ENCODE peak calls at places on chromosomes 6 and 20, in six cellular contexts. One of them, this sample, is unnamed.

GRCh38 chr6:132425176-132425575 is 23.9 kb upstream of the MOXD1 start:
- DNase-seq in mesendoderm: no peak
- DNase-seq in AG20443: no peak
- DNase-seq in activated effector memory CD4-positive, alpha-beta T cell treated with anti-CD3 and anti-CD28 coated beads, Interleukin-2, amount 50 U/mL, for 16 hours: no peak
- DNase-seq in right atrium auricular region: no peak
- DNase-seq in central memory CD4-positive, alpha-beta T cell: no peak
- DNase-seq in this sample: no peak

GRCh38 chr6:101351173-101351572 is 42.3 kb upstream of the GRIK2 start:
- DNase-seq in right atrium auricular region: no peak
- DNase-seq in activated effector memory CD4-positive, alpha-beta T cell treated with anti-CD3 and anti-CD28 coated beads, Interleukin-2, amount 50 U/mL, for 16 hours: no peak
- DNase-seq in central memory CD4-positive, alpha-beta T cell: no peak
- DNase-seq in mesendoderm: no peak
- DNase-seq in AG20443: no peak
- DNase-seq in this sample: no peak

GRCh38 chr6:43622541-43622940 is 6.5 kb downstream of the GTPBP2 start:
- DNase-seq in AG20443: no peak
- DNase-seq in activated effector memory CD4-positive, alpha-beta T cell treated with anti-CD3 and anti-CD28 coated beads, Interleukin-2, amount 50 U/mL, for 16 hours: peak; percentile 50
- DNase-seq in right atrium auricular region: no peak
- DNase-seq in central memory CD4-positive, alpha-beta T cell: no peak
- DNase-seq in mesendoderm: no peak
- DNase-seq in this sample: peak; percentile 62

GRCh38 chr20:1469925-1470571 is 3.4 kb upstream of the NSFL1C start:
- DNase-seq in mesendoderm: peak; percentile 91
- DNase-seq in central memory CD4-positive, alpha-beta T cell: no peak
- DNase-seq in AG20443: peak; percentile 80
- DNase-seq in activated effector memory CD4-positive, alpha-beta T cell treated with anti-CD3 and anti-CD28 coated beads, Interleukin-2, amount 50 U/mL, for 16 hours: no peak
- DNase-seq in right atrium auricular region: peak; percentile 88
- DNase-seq in this sample: no peak

GRCh38 chr20:50387996-50388332 is 122.2 kb upstream of the PTPN1 start:
- DNase-seq in mesendoderm: no peak
- DNase-seq in right atrium auricular region: no peak
- DNase-seq in central memory CD4-positive, alpha-beta T cell: no peak
- DNase-seq in activated effector memory CD4-positive, alpha-beta T cell treated with anti-CD3 and anti-CD28 coated beads, Interleukin-2, amount 50 U/mL, for 16 hours: no peak
- DNase-seq in AG20443: no peak
- DNase-seq in this sample: no peak

GRCh38 chr20:61799394-61799923 is 266.2 kb downstream of the TAF4 start:
- DNase-seq in activated effector memory CD4-positive, alpha-beta T cell treated with anti-CD3 and anti-CD28 coated beads, Interleukin-2, amount 50 U/mL, for 16 hours: no peak
- DNase-seq in central memory CD4-positive, alpha-beta T cell: no peak
- DNase-seq in right atrium auricular region: no peak
- DNase-seq in AG20443: no peak
- DNase-seq in mesendoderm: no peak
- DNase-seq in this sample: no peak

GRCh38 chr20:61186771-61187170 is 65.3 kb upstream of the CDH4 start:
- DNase-seq in central memory CD4-positive, alpha-beta T cell: no peak
- DNase-seq in activated effector memory CD4-positive, alpha-beta T cell treated with anti-CD3 and anti-CD28 coated beads, Interleukin-2, amount 50 U/mL, for 16 hours: no peak
- DNase-seq in mesendoderm: no peak
- DNase-seq in right atrium auricular region: no peak
- DNase-seq in AG20443: no peak
- DNase-seq in this sample: no peak

GRCh38 chr6:169654590-169655391 is 47.0 kb downstream of the WDR27 start:
- DNase-seq in mesendoderm: no peak
- DNase-seq in central memory CD4-positive, alpha-beta T cell: peak; percentile 73
- DNase-seq in activated effector memory CD4-positive, alpha-beta T cell treated with anti-CD3 and anti-CD28 coated beads, Interleukin-2, amount 50 U/mL, for 16 hours: peak; percentile 86
- DNase-seq in right atrium auricular region: peak; percentile 72
- DNase-seq in AG20443: peak; percentile 96
- DNase-seq in this sample: no peak

GRCh38 chr6:3073382-3073781 is 5.1 kb downstream of the RIPK1 start:
- DNase-seq in mesendoderm: no peak
- DNase-seq in activated effector memory CD4-positive, alpha-beta T cell treated with anti-CD3 and anti-CD28 coated beads, Interleukin-2, amount 50 U/mL, for 16 hours: no peak
- DNase-seq in right atrium auricular region: no peak
- DNase-seq in AG20443: no peak
- DNase-seq in central memory CD4-positive, alpha-beta T cell: no peak
- DNase-seq in this sample: peak; percentile 67

GRCh38 chr6:12386816-12387215 is 96.7 kb downstream of the EDN1 start:
- DNase-seq in activated effector memory CD4-positive, alpha-beta T cell treated with anti-CD3 and anti-CD28 coated beads, Interleukin-2, amount 50 U/mL, for 16 hours: no peak
- DNase-seq in central memory CD4-positive, alpha-beta T cell: no peak
- DNase-seq in mesendoderm: no peak
- DNase-seq in right atrium auricular region: no peak
- DNase-seq in AG20443: peak; percentile 14
- DNase-seq in this sample: no peak

GRCh38 chr6:167968091-167968490 is 29.4 kb upstream of the KIF25 start:
- DNase-seq in AG20443: no peak
- DNase-seq in activated effector memory CD4-positive, alpha-beta T cell treated with anti-CD3 and anti-CD28 coated beads, Interleukin-2, amount 50 U/mL, for 16 hours: no peak
- DNase-seq in right atrium auricular region: no peak
- DNase-seq in mesendoderm: peak; percentile 74
- DNase-seq in central memory CD4-positive, alpha-beta T cell: no peak
- DNase-seq in this sample: no peak

GRCh38 chr6:31717499-31718222 is 2.5 kb downstream of the LY6G6D start:
- DNase-seq in central memory CD4-positive, alpha-beta T cell: no peak
- DNase-seq in right atrium auricular region: no peak
- DNase-seq in activated effector memory CD4-positive, alpha-beta T cell treated with anti-CD3 and anti-CD28 coated beads, Interleukin-2, amount 50 U/mL, for 16 hours: no peak
- DNase-seq in AG20443: no peak
- DNase-seq in mesendoderm: peak; percentile 85
- DNase-seq in this sample: no peak

This sample was measured in mesenteric fat pad.